ENCODE peak calls at places on chromosome 7, in nine cellular contexts. R is RWPE1; U is mesothelial cell of epicardium; H is Panc1; O is activated CD8-positive, alpha-beta T cell treated with anti-CD3 and anti-CD28 coated beads for 36 hours; I is GM06990; P is endothelial cell; N is fibroblast of pulmonary artery; L is upper lobe of left lung. J is an unnamed sample.

GRCh38 chr7:95238252-95238938 is 85.9 kb downstream of the PON1 start:
- DNase-seq in U (no peak), H (no peak), O (no peak), P (no peak), N (no peak), L (no peak), I (no peak), R (no peak), J (no peak)

GRCh38 chr7:155896531-155897263 is 84.4 kb upstream of the SHH start:
- DNase-seq in P (no peak), R (no peak), N (no peak), L (no peak), I (no peak), U (no peak), H (no peak), O (no peak), J (no peak)

GRCh38 chr7:94654764-94655561 is 970 bp downstream of the SGCE start:
- DNase-seq in R (no peak), H (no peak), O (peak), L (no peak), I (peak), P (peak), U (no peak), N (peak), J (peak)

GRCh38 chr7:12965767-12966166 is 278.3 kb downstream of the ARL4A start:
- DNase-seq in O (no peak), I (no peak), P (no peak), R (peak), N (no peak), U (no peak), H (no peak), L (no peak), J (no peak)

GRCh38 chr7:84232653-84233052 is 38.1 kb upstream of the SEMA3A start:
- DNase-seq in P (no peak), O (no peak), U (no peak), I (no peak), N (peak), H (no peak), L (no peak), R (no peak), J (no peak)

GRCh38 chr7:96887426-96887825 is 117.9 kb upstream of the DLX6 start:
- DNase-seq in R (peak), I (no peak), H (no peak), N (no peak), P (no peak), U (no peak), L (no peak), O (no peak), J (no peak)

GRCh38 chr7:120550494-120551048 is 277.6 kb downstream of the KCND2 start:
- DNase-seq in L (no peak), N (peak), O (no peak), U (no peak), R (no peak), I (no peak), H (no peak), P (no peak), J (no peak)

GRCh38 chr7:2938514-2939192 is 94.5 kb upstream of the GNA12 start:
- DNase-seq in N (no peak), O (no peak), L (peak), H (no peak), P (no peak), R (no peak), I (no peak), U (no peak), J (no peak)

GRCh38 chr7:149772236-149772820 is 1.1 kb downstream of the ZNF467 start:
- DNase-seq in O (peak), N (no peak), H (no peak), L (peak), I (no peak), U (no peak), P (peak), R (no peak), J (no peak)

GRCh38 chr7:55555160-55555559 is 17.1 kb downstream of the VOPP1 start:
- DNase-seq in O (no peak), U (no peak), N (no peak), P (no peak), L (no peak), I (no peak), R (no peak), H (no peak), J (no peak)

GRCh38 chr7:93535616-93536015 is 38.9 kb downstream of the CALCR start:
- DNase-seq in L (no peak), P (no peak), H (no peak), N (no peak), R (no peak), O (no peak), I (no peak), U (no peak), J (no peak)

GRCh38 chr7:106982415-106982814 is 62.1 kb upstream of the PRKAR2B start:
- DNase-seq in R (no peak), O (no peak), N (no peak), I (no peak), H (no peak), U (no peak), P (no peak), L (no peak), J (no peak)

GRCh38 chr7:71430246-71430645 is 298.3 kb downstream of the GALNT17 start:
- DNase-seq in H (no peak), P (no peak), L (no peak), N (no peak), I (no peak), U (no peak), O (no peak), R (no peak), J (no peak)

GRCh38 chr7:17301491-17302101 is 3.1 kb downstream of the AHR start:
- DNase-seq in P (peak), O (peak), R (no peak), U (no peak), I (peak), L (no peak), H (no peak), N (peak), J (peak)

GRCh38 chr7:30274641-30275040 is 9.8 kb upstream of the ZNRF2 start:
- DNase-seq in L (no peak), I (no peak), R (no peak), O (no peak), P (no peak), N (no peak), U (no peak), H (no peak), J (no peak)

GRCh38 chr7:30273552-30273951 is 10.8 kb upstream of the ZNRF2 start:
- DNase-seq in R (no peak), H (no peak), U (no peak), I (no peak), P (no peak), L (no peak), O (no peak), N (no peak), J (no peak)

GRCh38 chr7:30278386-30278785 is 6.0 kb upstream of the ZNRF2 start:
- DNase-seq in H (no peak), U (no peak), I (no peak), R (no peak), L (no peak), P (no peak), N (no peak), O (no peak), J (no peak)

GRCh38 chr7:30278849-30279505 is 5.4 kb upstream of the ZNRF2 start:
- DNase-seq in L (no peak), H (no peak), N (no peak), P (no peak), O (peak), R (no peak), U (no peak), I (no peak), J (no peak)

DNA sequence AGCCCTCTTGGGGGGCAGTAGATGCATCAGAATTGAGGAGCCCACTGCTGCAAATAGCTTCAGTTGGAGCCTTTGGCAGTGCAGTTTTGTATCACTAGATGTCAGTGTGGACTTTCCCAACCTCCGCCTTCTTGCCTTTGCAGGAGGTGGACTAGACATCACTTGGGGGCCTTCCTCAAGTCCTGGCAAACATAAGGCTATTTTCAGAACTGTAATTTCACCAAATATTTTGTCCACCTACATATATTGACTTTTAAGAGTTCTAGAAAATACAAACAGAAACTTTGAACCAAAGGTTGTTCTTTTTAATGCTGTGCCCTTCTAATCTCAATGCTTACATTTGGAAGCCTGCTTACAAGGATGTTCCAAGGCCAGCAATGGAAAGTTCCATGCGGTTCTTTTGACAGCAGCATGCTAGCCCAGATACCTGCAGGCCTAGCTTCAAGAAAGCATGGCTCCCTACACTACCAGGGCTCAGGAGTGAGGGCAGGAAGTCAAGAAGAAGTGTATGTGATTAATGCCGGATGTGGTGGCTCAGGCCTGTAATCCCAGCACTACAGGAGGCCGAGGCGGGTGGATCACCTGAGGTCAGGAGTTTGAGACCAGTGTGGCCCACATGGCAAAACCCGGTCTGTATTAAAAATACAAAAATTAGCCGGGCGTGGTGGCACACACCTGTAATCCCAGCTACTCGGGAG is 8.0 kb upstream of the ZNRF2 start:
- DNase-seq in N (peak), H (peak), L (no peak), P (peak), I (no peak), R (peak), U (no peak), O (peak), J (peak)
- TF ChIP-seq CTCF in N (peak), H (peak), L (peak), P (no peak), I (peak), R (peak), U (no peak), O (peak), J (peak)

GRCh38 chr7:112668561-112668960 is 121.6 kb downstream of the TMEM168 start:
- DNase-seq in R (no peak), O (no peak), L (no peak), P (no peak), U (no peak), H (no peak), I (no peak), N (no peak), J (no peak)

GRCh38 chr7:112669306-112669705 is 120.9 kb downstream of the TMEM168 start:
- DNase-seq in P (no peak), L (no peak), O (no peak), H (no peak), N (no peak), I (no peak), R (no peak), U (no peak), J (no peak)

GRCh38 chr7:112665709-112666108 is 124.5 kb downstream of the TMEM168 start:
- DNase-seq in N (peak), L (no peak), P (no peak), I (no peak), O (no peak), H (no peak), R (no peak), U (no peak), J (no peak)
- TF ChIP-seq CTCF in N (peak), L (no peak), P (no peak), I (peak), O (no peak), H (peak), R (peak), U (no peak), J (no peak)

GRCh38 chr7:4472739-4473138 is 209.4 kb upstream of the FOXK1 start:
- DNase-seq in N (no peak), H (no peak), L (no peak), P (no peak), O (no peak), R (no peak), U (no peak), I (no peak), J (no peak)
- TF ChIP-seq CTCF in N (no peak), H (no peak), L (no peak), P (no peak), O (no peak), R (no peak), U (no peak), I (no peak), J (no peak)

DNA sequence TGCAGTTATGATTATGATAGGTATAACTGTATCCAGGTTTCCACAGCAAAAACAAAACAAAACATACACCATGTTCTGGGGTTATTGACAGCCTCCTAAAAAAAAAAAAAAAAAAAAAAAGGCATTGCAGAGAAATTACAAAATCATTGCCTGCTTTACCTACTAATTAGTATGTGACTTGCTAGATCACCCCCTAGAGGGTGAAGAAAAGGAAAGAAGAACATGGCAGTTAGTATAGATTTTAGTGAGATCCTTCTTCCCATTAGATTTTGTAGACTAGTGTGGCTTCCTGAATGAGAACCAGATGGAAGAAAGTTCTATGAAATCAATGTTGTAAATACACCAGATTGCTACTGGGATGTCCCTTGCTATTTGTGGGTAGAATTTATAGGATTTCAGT is 24.0 kb upstream of the AGBL3 start:
- DNase-seq in I (no peak), O (no peak), R (no peak), P (no peak), H (no peak), N (no peak), U (no peak), L (no peak), J (no peak)
- TF ChIP-seq CTCF in I (peak), O (no peak), R (no peak), P (no peak), H (no peak), N (peak), U (no peak), L (no peak), J (no peak)

GRCh38 chr7:124130-124949 is 68.0 kb upstream of the FAM20C start:
- DNase-seq in L (no peak), R (no peak), I (no peak), U (no peak), N (no peak), H (no peak), O (no peak), P (no peak), J (no peak)
- TF ChIP-seq CTCF in L (no peak), R (no peak), I (peak), U (no peak), N (no peak), H (no peak), O (no peak), P (no peak), J (no peak)

GRCh38 chr7:151060416-151061234 is 1.2 kb downstream of the SLC4A2 start:
- DNase-seq in I (no peak), U (no peak), H (no peak), P (no peak), L (peak), N (peak), R (peak), O (peak), J (peak)
- TF ChIP-seq CTCF in I (peak), U (no peak), H (no peak), P (no peak), L (no peak), N (peak), R (no peak), O (no peak), J (peak)

GRCh38 chr7:37526623-37527022 is 78.0 kb upstream of the ELMO1 start:
- DNase-seq in P (no peak), R (no peak), L (no peak), I (no peak), U (no peak), O (no peak), H (no peak), N (no peak), J (no peak)
- TF ChIP-seq CTCF in P (no peak), R (no peak), L (no peak), I (no peak), U (no peak), O (no peak), H (no peak), N (no peak), J (no peak)

J was measured in BE2C.